ENCODE peak calls at places on chromosomes 12 and 14, in ten cellular contexts. B, L, M, I, D, S, P, O, R and A are unnamed samples.

GRCh38 chr14:73741386-73741875 is 27.2 kb upstream of the PNMA1 start:
- DNase-seq in B (no peak), L (peak), M (no peak), I (peak), D (no peak), S (no peak), P (peak), O (peak), R (peak), A (peak)

GRCh38 chr14:100408350-100409015 is 85.3 kb downstream of the SLC25A47 start:
- DNase-seq in B (no peak), L (no peak), M (no peak), I (no peak), D (no peak), S (no peak), P (peak), O (peak), R (no peak), A (no peak)

GRCh38 chr12:60257063-60257462 is 661.2 kb downstream of the SLC16A7 start:
- DNase-seq in B (no peak), L (no peak), M (peak), I (no peak), D (no peak), S (no peak), P (peak), O (peak), R (no peak), A (peak)

GRCh38 chr12:104596128-104596799 is 139.5 kb downstream of the CHST11 start:
- DNase-seq in B (no peak), L (no peak), M (no peak), I (no peak), D (peak), S (no peak), P (no peak), O (peak), R (peak), A (peak)

GRCh38 chr14:51087024-51087423 is 7.9 kb downstream of the TRIM9 start:
- DNase-seq in B (no peak), L (peak), M (no peak), I (peak), D (no peak), S (no peak), P (no peak), O (peak), R (peak), A (no peak)

GRCh38 chr12:12396727-12397126 is 39.8 kb downstream of the BORCS5 start:
- DNase-seq in B (no peak), L (no peak), M (no peak), I (no peak), D (no peak), S (no peak), P (no peak), O (no peak), R (no peak), A (no peak)

GRCh38 chr14:70061108-70061507 is 127.6 kb downstream of the SLC8A3 start:
- DNase-seq in B (no peak), L (no peak), M (no peak), I (no peak), D (no peak), S (no peak), P (no peak), O (no peak), R (no peak), A (no peak)

GRCh38 chr14:100159107-100159864 is at the start of gene DEGS2:
- DNase-seq in B (no peak), L (peak), M (peak), I (peak), D (no peak), S (peak), P (no peak), O (peak), R (no peak), A (no peak)

GRCh38 chr12:72000969-72001648 is 62.5 kb downstream of the TPH2 start:
- DNase-seq in B (no peak), L (no peak), M (no peak), I (no peak), D (no peak), S (no peak), P (no peak), O (no peak), R (no peak), A (no peak)

GRCh38 chr12:74890237-74890599 is 319.4 kb downstream of the KCNC2 start:
- DNase-seq in B (no peak), L (no peak), M (peak), I (no peak), D (no peak), S (no peak), P (peak), O (peak), R (no peak), A (peak)

GRCh38 chr12:65876898-65877721 is 52.8 kb downstream of the HMGA2 start:
- DNase-seq in B (no peak), L (peak), M (peak), I (peak), D (no peak), S (no peak), P (no peak), O (no peak), R (no peak), A (no peak)

GRCh38 chr14:63524537-63525155 is 18.5 kb downstream of the PPP2R5E start:
- DNase-seq in B (no peak), L (no peak), M (no peak), I (no peak), D (no peak), S (no peak), P (no peak), O (no peak), R (no peak), A (no peak)

GRCh38 chr14:64442300-64442988 is 22.9 kb upstream of the AKAP5 start:
- DNase-seq in B (no peak), L (no peak), M (peak), I (no peak), D (no peak), S (no peak), P (no peak), O (no peak), R (peak), A (no peak)

GRCh38 chr12:121532503-121533390 is 48.1 kb downstream of the KDM2B start:
- DNase-seq in B (no peak), L (no peak), M (no peak), I (no peak), D (no peak), S (no peak), P (no peak), O (no peak), R (no peak), A (no peak)

GRCh38 chr14:64184103-64184729 is 110.0 kb downstream of the ESR2 start:
- DNase-seq in B (no peak), L (no peak), M (no peak), I (no peak), D (no peak), S (no peak), P (no peak), O (no peak), R (no peak), A (no peak)

GRCh38 chr12:122282066-122282465 is 15.8 kb upstream of the VPS33A start:
- DNase-seq in B (no peak), L (no peak), M (no peak), I (no peak), D (no peak), S (no peak), P (peak), O (peak), R (no peak), A (peak)

GRCh38 chr14:56247495-56248087 is 129.4 kb downstream of the PELI2 start:
- DNase-seq in B (no peak), L (no peak), M (no peak), I (no peak), D (no peak), S (no peak), P (no peak), O (peak), R (no peak), A (peak)

GRCh38 chr14:77212933-77213656 is 31.5 kb downstream of the TMEM63C start:
- DNase-seq in B (peak), L (peak), M (peak), I (peak), D (no peak), S (no peak), P (peak), O (peak), R (no peak), A (peak)
- TF ChIP-seq CTCF in B (peak), L (peak), M (peak), I (peak), D (peak), S (no peak), P (peak), O (peak), R (peak), A (peak)

DNA sequence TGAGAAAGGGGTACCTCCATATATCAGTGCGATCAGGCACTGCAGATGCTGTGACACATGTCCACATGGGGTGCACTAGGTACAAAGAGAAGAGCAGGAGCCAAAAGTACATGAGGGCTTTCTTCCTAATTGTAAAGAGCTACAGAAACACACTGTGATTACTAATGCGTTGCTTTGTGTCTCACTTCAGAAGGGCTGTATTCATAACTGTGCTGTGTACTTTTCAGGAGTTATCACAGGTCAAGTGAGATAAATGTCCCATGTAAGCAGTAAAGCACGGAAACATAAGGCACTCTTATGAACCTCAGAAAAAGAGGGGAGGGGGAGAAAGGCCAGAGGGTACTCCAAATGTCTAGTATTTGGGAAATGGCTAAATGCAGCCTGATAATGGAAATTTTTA is 10.6 kb downstream of the SPRING1 start:
- DNase-seq in B (no peak), L (no peak), M (no peak), I (no peak), D (no peak), S (no peak), P (no peak), O (no peak), R (no peak), A (no peak)
- TF ChIP-seq CTCF in B (no peak), L (no peak), M (no peak), I (no peak), D (no peak), S (no peak), P (no peak), O (no peak), R (no peak), A (no peak)

DNA sequence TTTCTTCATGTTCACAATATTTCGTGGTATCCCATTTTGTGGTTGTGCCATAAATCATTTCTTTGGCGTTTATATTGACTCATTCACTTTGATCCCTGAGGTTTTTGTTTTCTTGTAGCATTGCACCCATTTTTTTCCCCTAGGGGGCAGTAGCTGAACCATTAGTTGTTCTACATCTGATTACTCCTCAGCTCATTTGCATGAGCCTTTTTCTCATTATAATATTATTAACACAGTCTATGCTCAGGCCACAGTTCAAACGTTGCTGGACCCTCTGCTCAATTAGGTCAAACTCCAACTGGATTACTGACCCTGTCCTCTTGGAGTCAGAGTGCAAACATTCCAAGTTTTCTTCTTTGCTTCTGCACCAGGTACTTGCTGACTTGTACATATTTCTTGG is 475.4 kb upstream of the SEL1L start:
- DNase-seq in B (no peak), L (no peak), M (no peak), I (no peak), D (no peak), S (no peak), P (peak), O (no peak), R (no peak), A (no peak)
- TF ChIP-seq CTCF in B (peak), L (peak), M (peak), I (peak), D (no peak), S (no peak), P (peak), O (no peak), R (no peak), A (peak)

GRCh38 chr12:68349083-68349700 is 17.0 kb upstream of the MDM1 start:
- DNase-seq in B (no peak), L (no peak), M (no peak), I (no peak), D (no peak), S (no peak), P (no peak), O (no peak), R (no peak), A (no peak)

GRCh38 chr12:68349921-68350606 is 17.9 kb upstream of the MDM1 start:
- DNase-seq in B (no peak), L (no peak), M (no peak), I (no peak), D (no peak), S (no peak), P (no peak), O (no peak), R (no peak), A (no peak)

GRCh38 chr12:68345763-68346162 is 13.6 kb upstream of the MDM1 start:
- DNase-seq in B (no peak), L (no peak), M (no peak), I (no peak), D (no peak), S (no peak), P (no peak), O (no peak), R (no peak), A (no peak)

GRCh38 chr12:68350753-68351152 is 18.6 kb upstream of the MDM1 start:
- DNase-seq in B (no peak), L (no peak), M (no peak), I (no peak), D (no peak), S (no peak), P (no peak), O (no peak), R (no peak), A (peak)

DNA sequence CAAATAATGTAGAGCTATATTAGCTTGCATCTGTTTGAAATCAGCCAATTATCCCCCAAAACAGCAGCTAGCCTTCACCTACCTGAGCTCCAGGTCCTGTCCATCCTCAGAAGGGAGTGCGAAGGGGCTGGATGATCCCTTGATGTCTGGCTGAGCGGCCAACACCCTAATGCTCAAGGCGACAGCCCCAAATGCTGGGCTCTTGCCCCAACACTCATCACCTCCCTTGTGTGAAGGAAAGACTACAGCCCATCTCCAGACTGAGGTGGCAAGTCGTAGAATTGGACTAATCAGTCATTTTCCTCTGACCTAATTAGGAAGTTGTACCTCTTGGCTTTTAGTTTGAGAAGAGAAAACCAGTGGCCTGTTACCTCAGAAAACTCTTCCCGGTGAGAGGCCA is 16.3 kb upstream of the MDM1 start:
- DNase-seq in B (no peak), L (no peak), M (no peak), I (no peak), D (no peak), S (no peak), P (no peak), O (no peak), R (no peak), A (no peak)
- TF ChIP-seq CTCF in B (no peak), L (no peak), M (no peak), I (no peak), D (no peak), S (no peak), P (no peak), O (no peak), R (no peak), A (no peak)

DNA sequence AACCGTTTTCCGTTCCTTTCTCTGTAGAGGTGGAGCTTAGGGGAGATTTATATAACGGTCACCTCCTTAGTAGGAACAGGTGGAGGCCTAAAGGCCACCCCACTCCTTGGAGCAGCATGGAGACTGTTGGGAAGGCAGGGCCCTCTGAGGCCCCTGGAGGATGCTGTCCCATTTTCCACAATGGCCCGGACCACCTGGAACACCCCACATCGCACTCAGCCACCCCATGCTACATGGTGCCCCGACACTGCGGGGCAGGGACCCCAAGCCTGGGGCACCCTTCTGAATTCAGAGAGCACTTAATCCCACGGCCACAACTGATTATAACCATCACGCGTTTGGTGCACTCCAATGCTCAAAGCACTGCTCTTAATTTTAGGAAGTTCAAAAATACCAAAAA is 41.4 kb downstream of the C14orf132 start:
- DNase-seq in B (no peak), L (no peak), M (no peak), I (no peak), D (no peak), S (no peak), P (no peak), O (no peak), R (no peak), A (no peak)
- TF ChIP-seq CTCF in B (no peak), L (no peak), M (no peak), I (no peak), D (no peak), S (no peak), P (no peak), O (no peak), R (no peak), A (no peak)

GRCh38 chr14:31792726-31793125 is 231.5 kb downstream of the NUBPL start:
- DNase-seq in B (no peak), L (no peak), M (no peak), I (no peak), D (no peak), S (no peak), P (no peak), O (no peak), R (no peak), A (no peak)

GRCh38 chr14:31781578-31781977 is 220.4 kb downstream of the NUBPL start:
- DNase-seq in B (no peak), L (no peak), M (no peak), I (no peak), D (no peak), S (no peak), P (peak), O (peak), R (no peak), A (no peak)

GRCh38 chr14:31788340-31788739 is 227.1 kb downstream of the NUBPL start:
- DNase-seq in B (no peak), L (no peak), M (no peak), I (no peak), D (no peak), S (no peak), P (no peak), O (peak), R (no peak), A (no peak)

GRCh38 chr14:31785574-31785973 is 224.4 kb downstream of the NUBPL start:
- DNase-seq in B (no peak), L (no peak), M (no peak), I (no peak), D (no peak), S (no peak), P (no peak), O (no peak), R (no peak), A (no peak)

GRCh38 chr14:31787377-31787776 is 226.2 kb downstream of the NUBPL start:
- DNase-seq in B (no peak), L (no peak), M (no peak), I (no peak), D (no peak), S (no peak), P (peak), O (peak), R (no peak), A (peak)
- TF ChIP-seq CTCF in B (no peak), L (peak), M (no peak), I (no peak), D (no peak), S (no peak), P (peak), O (peak), R (peak), A (peak)

GRCh38 chr14:104878582-104878981 is 13.5 kb downstream of the CEP170B start:
- DNase-seq in B (peak), L (no peak), M (no peak), I (no peak), D (no peak), S (no peak), P (no peak), O (no peak), R (peak), A (no peak)

GRCh38 chr14:104879983-104880565 is 15.0 kb downstream of the CEP170B start:
- DNase-seq in B (peak), L (no peak), M (no peak), I (no peak), D (no peak), S (no peak), P (no peak), O (no peak), R (peak), A (no peak)

GRCh38 chr14:104880584-104881210 is 15.6 kb downstream of the CEP170B start:
- DNase-seq in B (peak), L (no peak), M (no peak), I (no peak), D (no peak), S (no peak), P (no peak), O (no peak), R (peak), A (no peak)

GRCh38 chr14:104877806-104878550 is 12.9 kb downstream of the CEP170B start:
- DNase-seq in B (no peak), L (no peak), M (no peak), I (no peak), D (no peak), S (no peak), P (no peak), O (no peak), R (peak), A (no peak)

GRCh38 chr14:104879201-104879982 is 14.3 kb downstream of the CEP170B start:
- DNase-seq in B (peak), L (no peak), M (no peak), I (no peak), D (no peak), S (no peak), P (no peak), O (no peak), R (peak), A (no peak)
- TF ChIP-seq CTCF in B (no peak), L (no peak), M (no peak), I (no peak), D (no peak), S (no peak), P (no peak), O (no peak), R (no peak), A (no peak)

DNA sequence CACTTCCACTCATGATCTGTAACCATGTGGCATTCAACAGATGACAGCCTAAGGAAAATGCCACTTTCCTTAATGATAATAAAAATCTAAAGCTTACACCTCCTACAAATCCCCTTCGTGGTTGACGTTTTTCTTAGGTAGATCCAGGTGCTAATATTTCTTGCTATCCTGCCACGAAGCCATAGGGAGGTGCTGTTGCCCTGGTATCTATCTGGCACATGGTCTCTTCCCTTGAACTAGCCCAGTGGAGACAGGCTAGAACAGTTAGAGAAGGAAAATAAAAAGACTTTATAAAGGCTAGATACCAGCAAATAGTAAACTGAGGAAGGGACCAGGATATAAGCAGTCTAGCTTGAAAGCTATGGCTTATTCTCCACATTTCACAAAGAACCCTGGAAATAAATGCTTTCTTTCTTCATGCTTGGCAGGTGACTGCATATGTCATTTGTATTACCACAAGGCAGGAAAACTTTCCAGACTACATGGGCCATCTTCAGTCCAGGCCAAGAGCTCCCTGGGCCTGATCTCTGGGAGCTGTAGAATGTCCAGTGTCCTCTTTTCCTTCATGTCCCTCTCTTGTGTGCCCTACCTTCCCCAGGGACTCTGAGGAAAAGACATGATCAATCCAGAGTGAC is 15.3 kb downstream of the SPIC start:
- DNase-seq in B (no peak), L (peak), M (peak), I (peak), D (peak), S (no peak), P (peak), O (peak), R (no peak), A (no peak)
- TF ChIP-seq CTCF in B (no peak), L (peak), M (peak), I (peak), D (peak), S (no peak), P (peak), O (peak), R (peak), A (no peak)

GRCh38 chr14:103314496-103315277 is 19.4 kb upstream of the EIF5 start:
- DNase-seq in B (no peak), L (no peak), M (no peak), I (no peak), D (no peak), S (no peak), P (no peak), O (no peak), R (no peak), A (no peak)
- TF ChIP-seq CTCF in B (no peak), L (peak), M (no peak), I (no peak), D (no peak), S (no peak), P (no peak), O (no peak), R (no peak), A (no peak)